ENCODE peak calls at places on chromosomes 12 and 14, in seven cellular contexts. W is AG08395, H is IMR-90, J is transverse colon, C is KBM-7, Q is H7, M is ELR. A is an unnamed sample.
A peak's percentile ranks its signal among the peaks of the same experiment; 100 is the strongest.

GRCh38 chr14:82125963-82126362 is 592.3 kb upstream of the SEL1L start:
- DNase-seq in W (no peak), H (no peak), J (no peak), C (no peak), Q (no peak), M (no peak), A (no peak)

GRCh38 chr12:47942327-47943230 is 20.8 kb upstream of the TMEM106C start:
- DNase-seq in W (no peak), H (no peak), J (no peak), C (peak; percentile 18), Q (peak; percentile 98), M (no peak), A (peak; percentile 69)

GRCh38 chr14:93540235-93540634 is 109.5 kb downstream of the UNC79 start:
- DNase-seq in W (no peak), H (no peak), J (no peak), C (no peak), Q (no peak), M (no peak), A (no peak)

GRCh38 chr14:104187931-104188726 is 49.7 kb downstream of the KIF26A start:
- DNase-seq in W (no peak), H (no peak), J (peak; percentile 71), C (no peak), Q (peak; percentile 85), M (no peak), A (no peak)

GRCh38 chr12:108759914-108760313 is 28.6 kb upstream of the CORO1C start:
- DNase-seq in W (no peak), H (no peak), J (no peak), C (no peak), Q (no peak), M (no peak), A (no peak)

GRCh38 chr12:48084066-48084465 is 21.8 kb downstream of the SENP1 start:
- DNase-seq in W (no peak), H (peak; percentile 13), J (no peak), C (no peak), Q (no peak), M (peak; percentile 32), A (no peak)

GRCh38 chr12:118746176-118746575 is 235.2 kb upstream of the SRRM4 start:
- DNase-seq in W (no peak), H (no peak), J (no peak), C (no peak), Q (no peak), M (no peak), A (no peak)

GRCh38 chr12:76192416-76192815 is 107.9 kb upstream of the NAP1L1 start:
- DNase-seq in W (no peak), H (no peak), J (no peak), C (no peak), Q (no peak), M (no peak), A (no peak)

GRCh38 chr12:31759621-31760459 is 31.0 kb upstream of the AMN1 start:
- DNase-seq in W (no peak), H (no peak), J (no peak), C (peak; percentile 29), Q (no peak), M (no peak), A (no peak)

GRCh38 chr12:125197326-125197725 is 132.1 kb downstream of the AACS start:
- DNase-seq in W (no peak), H (no peak), J (no peak), C (no peak), Q (no peak), M (no peak), A (no peak)

GRCh38 chr12:10310926-10311705 is 3.4 kb downstream of the KLRD1 start:
- DNase-seq in W (no peak), H (no peak), J (no peak), C (no peak), Q (no peak), M (no peak), A (no peak)

GRCh38 chr14:92386637-92387036 is 63.7 kb downstream of the SLC24A4 start:
- DNase-seq in W (no peak), H (no peak), J (no peak), C (no peak), Q (no peak), M (no peak), A (no peak)

GRCh38 chr14:45252356-45253069 is 489 bp downstream of the MIS18BP1 start:
- DNase-seq in W (no peak), H (peak; percentile 5), J (no peak), C (peak; percentile 55), Q (no peak), M (peak; percentile 50), A (peak; percentile 13)

GRCh38 chr14:90545966-90546751 is 149.3 kb downstream of the CALM1 start:
- DNase-seq in W (no peak), H (no peak), J (no peak), C (no peak), Q (peak; percentile 72), M (no peak), A (no peak)

GRCh38 chr12:95173392-95174251 is 43.6 kb downstream of the FGD6 start:
- DNase-seq in W (peak; percentile 37), H (peak; percentile 91), J (peak; percentile 65), C (no peak), Q (no peak), M (peak; percentile 51), A (no peak)

GRCh38 chr12:57724003-57724935 is 14.3 kb downstream of the AGAP2 start:
- DNase-seq in W (no peak), H (no peak), J (no peak), C (no peak), Q (no peak), M (no peak), A (no peak)

GRCh38 chr12:108649126-108649525 is 15.4 kb upstream of the SELPLG start:
- DNase-seq in W (no peak), H (peak; percentile 75), J (no peak), C (no peak), Q (no peak), M (peak; percentile 79), A (no peak)

GRCh38 chr12:133120385-133121191 is 9.5 kb downstream of the ZNF891 start:
- DNase-seq in W (no peak), H (no peak), J (no peak), C (no peak), Q (no peak), M (peak; percentile 14), A (no peak)

GRCh38 chr12:56991319-56991906 is 14.9 kb downstream of the ZBTB39 start:
- DNase-seq in W (no peak), H (no peak), J (peak; percentile 46), C (peak; percentile 88), Q (no peak), M (no peak), A (no peak)

GRCh38 chr12:132582058-132582420 is 28.3 kb downstream of the LRCOL1 start:
- DNase-seq in W (peak; percentile 46), H (no peak), J (no peak), C (no peak), Q (peak; percentile 92), M (no peak), A (no peak)

GRCh38 chr14:102491786-102492522 is 17.6 kb downstream of the ANKRD9 start:
- DNase-seq in W (no peak), H (no peak), J (no peak), C (no peak), Q (peak; percentile 30), M (no peak), A (no peak)

GRCh38 chr12:26648999-26649398 is 184.0 kb downstream of the ITPR2 start:
- DNase-seq in W (no peak), H (no peak), J (no peak), C (no peak), Q (no peak), M (no peak), A (no peak)

A was measured in ELF-1.